ENCODE peak calls at places on chromosomes 7 and 10, in six cellular contexts. T is tibial artery; W is activated T-helper 1 cell treated with anti-CD3 and anti-CD28 coated beads, Interleukin-12 subunit alpha, Interleukin-12 subunit beta, Interleukin-2, Interleukin-4 antibody, amounts not matched to agents 30 ng/mL and 10 ng/mL and 1 ng/mL, durations not matched to agents 14 hours and 24 hours and 36 hours; E is cardiac fibroblast; Q is globus pallidus; A is EH. M is an unnamed sample.

GRCh38 chr10:13390604-13391522 is 42.8 kb upstream of the SEPHS1 start:
- DNase-seq in T (peak), W (no peak), E (peak), Q (peak), A (peak), M (no peak)

GRCh38 chr10:26528715-26529393 is 90.7 kb downstream of the APBB1IP start:
- DNase-seq in T (no peak), W (no peak), E (no peak), Q (peak), A (no peak), M (no peak)

GRCh38 chr7:96136600-96137239 is 185.2 kb downstream of the SLC25A13 start:
- DNase-seq in T (no peak), W (no peak), E (no peak), Q (no peak), A (no peak), M (no peak)

GRCh38 chr10:110533149-110533548 is 34.3 kb upstream of the SMC3 start:
- DNase-seq in T (no peak), W (no peak), E (peak), Q (no peak), A (no peak), M (no peak)

GRCh38 chr10:68955786-68956532 is at the start of gene DDX21:
- DNase-seq in T (peak), W (peak), E (peak), Q (peak), A (peak), M (peak)

GRCh38 chr10:48246501-48246900 is 28.0 kb downstream of the FRMPD2 start:
- DNase-seq in T (no peak), W (no peak), E (no peak), Q (no peak), A (no peak), M (no peak)

GRCh38 chr10:71735709-71736569 is 16.4 kb upstream of the C10orf105 start:
- DNase-seq in T (no peak), W (peak), E (no peak), Q (no peak), A (no peak), M (peak)

GRCh38 chr10:69449841-69450240 is 1.4 kb upstream of the TSPAN15 start:
- DNase-seq in T (peak), W (peak), E (peak), Q (peak), A (peak), M (peak)

GRCh38 chr7:92841192-92841591 is 4.8 kb upstream of the CDK6 start:
- DNase-seq in T (no peak), W (no peak), E (no peak), Q (no peak), A (peak), M (no peak)

GRCh38 chr10:104277785-104278184 is 8.8 kb downstream of the GSTO2 start:
- DNase-seq in T (no peak), W (no peak), E (no peak), Q (no peak), A (no peak), M (no peak)

M was measured in activated T-helper 2 cell treated with anti-CD3 and anti-CD28 coated beads, Interferon-gamma antibody, Interleukin-2, Interleukin-4, amounts not matched to agents 10 μg/mL and 5 μg/mL and 100 μg/mL, durations not matched to agents 14 hours and 24 hours and 36 hours.